ENCODE peak calls at places on chromosome 11, in seven cellular contexts. J is HEK293T; R is stimulated activated naive CD4-positive, alpha-beta T cell; H is nephron progenitor cell; E is tibial artery; L is fibroblast of villous mesenchyme; D is GDM1. S is an unnamed sample.

GRCh38 chr11:125588505-125588904 is 4.1 kb upstream of the STT3A start:
- DNase-seq in J (no peak), R (no peak), H (no peak), E (no peak), L (no peak), D (no peak), S (no peak)

GRCh38 chr11:35232961-35233360 is 94.0 kb downstream of the CD44 start:
- DNase-seq in J (no peak), R (no peak), H (no peak), E (no peak), L (peak), D (no peak), S (no peak)

GRCh38 chr11:119318240-119319135 is 1.6 kb upstream of the MCAM start:
- DNase-seq in J (no peak), R (no peak), H (no peak), E (no peak), L (peak), D (no peak), S (no peak)

GRCh38 chr11:70270877-70271634 is 566 bp downstream of the PPFIA1 start:
- DNase-seq in J (peak), R (peak), H (peak), E (no peak), L (peak), D (no peak), S (peak)

GRCh38 chr11:123235117-123235686 is 40.2 kb upstream of the CLMP start:
- DNase-seq in J (peak), R (peak), H (peak), E (peak), L (peak), D (no peak), S (peak)

GRCh38 chr11:66559862-66560676 is 8.3 kb downstream of the CTSF start:
- DNase-seq in J (no peak), R (no peak), H (no peak), E (no peak), L (no peak), D (no peak), S (no peak)

GRCh38 chr11:44597358-44598009 is 32.0 kb downstream of the CD82 start:
- DNase-seq in J (no peak), R (no peak), H (no peak), E (no peak), L (no peak), D (no peak), S (no peak)

GRCh38 chr11:119316729-119317591 is at the start of gene MCAM:
- DNase-seq in J (peak), R (peak), H (peak), E (peak), L (peak), D (no peak), S (no peak)

GRCh38 chr11:120710354-120711187 is 199.0 kb downstream of the GRIK4 start:
- DNase-seq in J (no peak), R (no peak), H (peak), E (peak), L (peak), D (no peak), S (no peak)

GRCh38 chr11:66768818-66769217 is 39.8 kb upstream of the SPTBN2 start:
- DNase-seq in J (no peak), R (no peak), H (no peak), E (no peak), L (no peak), D (no peak), S (no peak)

GRCh38 chr11:61626580-61627380 is 45.9 kb upstream of the SYT7 start:
- DNase-seq in J (no peak), R (no peak), H (no peak), E (no peak), L (no peak), D (no peak), S (no peak)

GRCh38 chr11:74950374-74950969 is 1.4 kb downstream of the SPCS2 start:
- DNase-seq in J (no peak), R (no peak), H (peak), E (no peak), L (no peak), D (no peak), S (no peak)

GRCh38 chr11:1763336-1763795 is 361 bp downstream of the CTSD start:
- DNase-seq in J (no peak), R (no peak), H (no peak), E (no peak), L (no peak), D (no peak), S (no peak)

GRCh38 chr11:95364324-95365295 is 133.6 kb upstream of the SESN3 start:
- DNase-seq in J (no peak), R (no peak), H (no peak), E (no peak), L (no peak), D (no peak), S (no peak)

GRCh38 chr11:57668467-57668890 is 565 bp downstream of the ZDHHC5 start:
- DNase-seq in J (no peak), R (peak), H (no peak), E (no peak), L (no peak), D (no peak), S (peak)

GRCh38 chr11:125233736-125234275 is 69.3 kb downstream of the PKNOX2 start:
- DNase-seq in J (no peak), R (no peak), H (no peak), E (no peak), L (no peak), D (no peak), S (no peak)

GRCh38 chr11:19910931-19911330 is 198.3 kb downstream of the NAV2 start:
- DNase-seq in J (no peak), R (no peak), H (no peak), E (no peak), L (no peak), D (no peak), S (no peak)

GRCh38 chr11:67577951-67578350 is 5.7 kb upstream of the GSTP1 start:
- DNase-seq in J (no peak), R (no peak), H (no peak), E (no peak), L (no peak), D (no peak), S (no peak)

S was measured in T-cell.